ENCODE peak calls at places on chromosome 10, in six cellular contexts. K is right cardiac atrium, M is suprapubic skin, Q is cardiac muscle cell, T is vagina, V is endodermal cell. X is an unnamed sample.

GRCh38 chr10:116270691-116271592 is 2.1 kb downstream of the GFRA1 start:
- DNase-seq in K (peak; percentile 81), M (no peak), Q (no peak), T (no peak), V (peak; percentile 77), X (no peak)

GRCh38 chr10:70694410-70695179 is 22.3 kb downstream of the ADAMTS14 start:
- DNase-seq in K (no peak), M (no peak), Q (peak; percentile 88), T (no peak), V (no peak), X (no peak)

GRCh38 chr10:69704231-69704630 is 74.2 kb downstream of the FAM241B start:
- DNase-seq in K (no peak), M (no peak), Q (no peak), T (no peak), V (no peak), X (no peak)

GRCh38 chr10:4541292-4541691 is 284.7 kb upstream of the AKR1E2 start:
- DNase-seq in K (peak; percentile 37), M (no peak), Q (peak; percentile 90), T (no peak), V (no peak), X (no peak)

GRCh38 chr10:100882681-100883321 is 30.0 kb upstream of the SLF2 start:
- DNase-seq in K (peak; percentile 67), M (no peak), Q (peak; percentile 76), T (no peak), V (peak; percentile 30), X (no peak)

GRCh38 chr10:52135101-52135500 is 179.0 kb upstream of the DKK1 start:
- DNase-seq in K (no peak), M (no peak), Q (no peak), T (no peak), V (no peak), X (no peak)

GRCh38 chr10:64648915-64649314 is 1127.7 kb downstream of the REEP3 start:
- DNase-seq in K (no peak), M (no peak), Q (no peak), T (no peak), V (peak; percentile 58), X (no peak)

GRCh38 chr10:28833313-28833712 is 156.0 kb downstream of the BAMBI start:
- DNase-seq in K (no peak), M (no peak), Q (peak; percentile 32), T (no peak), V (no peak), X (no peak)

GRCh38 chr10:30219977-30220751 is 128.9 kb downstream of the MTPAP start:
- DNase-seq in K (no peak), M (no peak), Q (peak; percentile 75), T (no peak), V (no peak), X (no peak)

GRCh38 chr10:48523820-48524758 is 80.8 kb downstream of the ARHGAP22 start:
- DNase-seq in K (no peak), M (peak; percentile 72), Q (peak; percentile 33), T (peak; percentile 64), V (peak; percentile 87), X (no peak)

GRCh38 chr10:44282606-44283300 is 102.1 kb downstream of the CXCL12 start:
- DNase-seq in K (peak; percentile 40), M (no peak), Q (no peak), T (no peak), V (peak; percentile 65), X (no peak)

GRCh38 chr10:30121401-30121800 is 62.0 kb upstream of the JCAD start:
- DNase-seq in K (no peak), M (no peak), Q (peak; percentile 16), T (no peak), V (no peak), X (no peak)

GRCh38 chr10:43862756-43863155 is 214.1 kb upstream of the ZNF32 start:
- DNase-seq in K (no peak), M (no peak), Q (no peak), T (no peak), V (no peak), X (no peak)

GRCh38 chr10:94397549-94398370 is 4.6 kb upstream of the TBC1D12 start:
- DNase-seq in K (no peak), M (no peak), Q (peak; percentile 39), T (no peak), V (no peak), X (peak; percentile 32)

GRCh38 chr10:122495406-122496340 is 34.3 kb downstream of the HTRA1 start:
- DNase-seq in K (peak; percentile 77), M (no peak), Q (peak; percentile 82), T (no peak), V (peak; percentile 92), X (peak; percentile 82)

GRCh38 chr10:72540193-72540807 is 85.6 kb downstream of the MICU1 start:
- DNase-seq in K (no peak), M (no peak), Q (no peak), T (no peak), V (no peak), X (no peak)

GRCh38 chr10:15046626-15047025 is 2.9 kb downstream of the OLAH start:
- DNase-seq in K (no peak), M (no peak), Q (peak; percentile 85), T (no peak), V (no peak), X (no peak)

GRCh38 chr10:8969853-8970252 is 915.4 kb downstream of the GATA3 start:
- DNase-seq in K (no peak), M (no peak), Q (no peak), T (no peak), V (no peak), X (no peak)

GRCh38 chr10:122475130-122475529 is 13.8 kb downstream of the HTRA1 start:
- DNase-seq in K (peak; percentile 95), M (peak; percentile 84), Q (peak; percentile 50), T (no peak), V (no peak), X (peak; percentile 61)

GRCh38 chr10:43044444-43045245 is 32.2 kb upstream of the RET start:
- DNase-seq in K (no peak), M (peak; percentile 54), Q (no peak), T (no peak), V (peak; percentile 59), X (peak; percentile 2)

GRCh38 chr10:91909178-91909677 is at the start of gene FGFBP3:
- DNase-seq in K (peak; percentile 50), M (no peak), Q (peak; percentile 71), T (no peak), V (peak; percentile 83), X (peak; percentile 83)

GRCh38 chr10:73634397-73634796 is 6.9 kb downstream of the MYOZ1 start:
- DNase-seq in K (no peak), M (no peak), Q (no peak), T (no peak), V (no peak), X (no peak)

DNA sequence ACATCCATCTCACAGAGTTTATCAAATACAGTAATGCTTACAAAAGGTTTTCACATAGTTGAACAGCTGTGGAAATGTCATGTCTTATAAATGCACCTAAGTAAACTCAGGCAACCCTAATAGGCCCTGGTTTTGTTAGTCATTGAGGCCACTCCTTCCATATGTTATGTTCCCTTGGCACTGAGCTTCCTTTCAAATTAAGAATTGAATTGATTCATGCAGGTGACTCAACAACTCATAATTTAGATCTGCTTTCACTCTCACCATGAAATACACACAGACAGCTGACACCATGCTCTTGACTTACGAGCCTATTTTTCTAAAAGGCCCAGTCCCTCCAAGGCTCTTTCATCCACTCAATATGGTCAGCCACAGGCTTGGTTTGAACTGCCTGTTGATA is 476.9 kb downstream of the KCNMA1 start:
- DNase-seq in K (no peak), M (no peak), Q (peak; percentile 30), T (no peak), V (no peak), X (no peak)
- H3K4me1 ChIP-seq in K (no peaks in the 10 kb centered on the region), M (peaks cover 12% of the 10 kb centered on the region), Q (no peaks in the 10 kb centered on the region), T (peaks cover 57% of the 10 kb centered on the region), V (peaks cover 4% of the 10 kb centered on the region), X (no peaks in the 10 kb centered on the region)

GRCh38 chr10:26310361-26310760 is 93.8 kb downstream of the GAD2 start:
- DNase-seq in K (no peak), M (no peak), Q (no peak), T (no peak), V (no peak), X (no peak)
- H3K4me1 ChIP-seq in K (no peaks in the 10 kb centered on the region), M (no peaks in the 10 kb centered on the region), Q (no peaks in the 10 kb centered on the region), T (no peaks in the 10 kb centered on the region), V (peaks cover 3% of the 10 kb centered on the region), X (no peaks in the 10 kb centered on the region)

DNA sequence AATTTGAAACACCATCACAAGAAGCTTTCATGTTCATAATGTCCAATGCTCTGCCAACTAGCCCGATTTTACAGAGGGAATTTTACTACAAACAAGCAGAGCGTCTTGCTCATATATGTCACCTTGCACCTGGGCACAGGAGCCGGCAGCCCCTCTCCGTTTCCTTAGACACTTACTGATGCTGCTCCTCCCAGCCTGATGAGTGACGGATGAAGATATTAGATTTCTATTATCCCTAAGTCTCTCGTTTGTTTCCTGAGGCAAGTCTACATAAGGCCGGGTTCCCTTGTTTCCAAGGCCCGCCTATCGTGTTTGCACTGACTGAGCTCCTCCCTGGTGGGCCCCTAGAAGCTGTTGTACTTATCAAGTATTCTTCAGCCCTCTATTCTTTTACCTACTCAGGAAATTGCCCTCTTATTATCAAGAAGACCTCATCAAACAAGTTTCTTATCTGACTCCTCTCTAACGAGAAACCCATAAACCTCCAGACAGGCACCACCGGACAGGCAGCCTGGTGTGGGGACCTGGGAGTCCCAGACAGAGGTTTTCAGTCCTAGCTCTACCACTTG is 18.5 kb downstream of the SH3PXD2A start:
- DNase-seq in K (no peak), M (peak; percentile 16), Q (no peak), T (no peak), V (peak; percentile 63), X (no peak)
- H3K4me1 ChIP-seq in K (peaks cover 21% of the 10 kb centered on the region), M (peaks cover 77% of the 10 kb centered on the region), Q (peaks cover 87% of the 10 kb centered on the region), T (peaks cover 78% of the 10 kb centered on the region), V (peaks cover 60% of the 10 kb centered on the region), X (no peaks in the 10 kb centered on the region)

GRCh38 chr10:110388682-110389052 is 83.9 kb upstream of the SMNDC1 start:
- DNase-seq in K (no peak), M (no peak), Q (no peak), T (no peak), V (peak; percentile 71), X (no peak)
- H3K4me1 ChIP-seq in K (peaks cover 1% of the 10 kb centered on the region), M (peaks cover 13% of the 10 kb centered on the region), Q (peaks cover 27% of the 10 kb centered on the region), T (peaks cover 19% of the 10 kb centered on the region), V (peaks cover 15% of the 10 kb centered on the region), X (no peaks in the 10 kb centered on the region)

GRCh38 chr10:62005687-62006086 is 104.2 kb downstream of the ARID5B start:
- DNase-seq in K (no peak), M (no peak), Q (no peak), T (no peak), V (no peak), X (no peak)
- H3K4me1 ChIP-seq in K (peaks cover 4% of the 10 kb centered on the region), M (peaks cover 24% of the 10 kb centered on the region), Q (peaks cover 22% of the 10 kb centered on the region), T (peaks cover 57% of the 10 kb centered on the region), V (no peaks in the 10 kb centered on the region), X (no peaks in the 10 kb centered on the region)

DNA sequence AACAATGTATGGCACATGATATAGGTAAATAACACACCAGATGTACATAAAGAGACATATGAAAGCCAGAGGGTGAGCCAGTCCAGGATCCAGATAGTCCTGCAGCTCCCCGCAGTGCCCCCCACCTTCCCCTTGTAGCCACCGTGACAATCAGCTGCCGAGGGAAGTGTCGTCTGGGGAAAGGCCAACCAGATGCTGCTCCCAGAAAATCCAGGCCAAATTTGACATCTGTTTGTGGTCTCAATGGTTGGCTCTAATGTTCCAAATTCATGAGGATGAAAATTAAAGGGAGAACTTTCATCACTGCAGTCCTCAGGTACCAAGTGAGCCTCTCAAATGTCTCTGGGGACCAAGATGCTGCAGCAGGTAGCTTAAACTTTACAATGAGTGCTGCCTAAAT is 210.3 kb downstream of the PTEN start:
- DNase-seq in K (no peak), M (no peak), Q (no peak), T (no peak), V (no peak), X (no peak)
- H3K4me1 ChIP-seq in K (no peaks in the 10 kb centered on the region), M (peaks cover 7% of the 10 kb centered on the region), Q (no peaks in the 10 kb centered on the region), T (no peaks in the 10 kb centered on the region), V (no peaks in the 10 kb centered on the region), X (no peaks in the 10 kb centered on the region)